ENCODE peak calls at places on chromosomes 4 and X, in four cellular contexts. N, L, O and D are unnamed samples.
A peak's percentile ranks its signal among the peaks of the same experiment; 100 is the strongest.

GRCh38 chr4:99209671-99210070 is 9.4 kb downstream of the ADH6 start:
- DNase-seq in O (no peak), L (no peak), N (no peak), D (no peak)

GRCh38 chr4:122005064-122005755 is 53.4 kb upstream of the TRPC3 start:
- DNase-seq in O (no peak), L (no peak), N (no peak), D (no peak)

GRCh38 chr4:34732170-34732569 is 1512.1 kb downstream of the ARAP2 start:
- DNase-seq in N (no peak), O (no peak), L (no peak), D (no peak)

GRCh38 chr4:41921476-41921875 is 13.8 kb upstream of the TMEM33 start:
- DNase-seq in O (no peak), L (no peak), N (no peak), D (no peak)

GRCh38 chr4:67082746-67083145 is 462.6 kb downstream of the CENPC start:
- DNase-seq in L (no peak), N (no peak), O (no peak), D (no peak)

GRCh38 chr4:61427099-61427817 is 227.1 kb downstream of the ADGRL3 start:
- DNase-seq in N (no peak), L (no peak), O (no peak), D (no peak)

GRCh38 chr4:7625073-7625472 is 190.3 kb upstream of the PSAPL1 start:
- DNase-seq in O (no peak), L (no peak), N (no peak), D (no peak)

GRCh38 chr4:79597266-79597665 is 189.2 kb upstream of the GK2 start:
- DNase-seq in L (no peak), O (no peak), N (no peak), D (no peak)

GRCh38 chrX:130606415-130606814 is 204.6 kb downstream of the RBMX2 start:
- DNase-seq in L (no peak), N (peak; percentile 4), O (no peak), D (no peak)

GRCh38 chr4:15479089-15479912 is 9.6 kb downstream of the CC2D2A start:
- DNase-seq in O (peak; percentile 59), N (peak; percentile 49), L (peak; percentile 38), D (no peak)

GRCh38 chr4:25090516-25090915 is 59.8 kb upstream of the LGI2 start:
- DNase-seq in L (no peak), N (no peak), O (no peak), D (no peak)

GRCh38 chrX:68982476-68982875 is 153.7 kb downstream of the EFNB1 start:
- DNase-seq in O (no peak), L (no peak), N (no peak), D (peak; percentile 14)

GRCh38 chrX:39204945-39205344 is 403.7 kb downstream of the MID1IP1 start:
- DNase-seq in O (no peak), L (no peak), N (no peak), D (no peak)

GRCh38 chr4:138404801-138405200 is 162.7 kb upstream of the SLC7A11 start:
- DNase-seq in O (no peak), L (no peak), N (no peak), D (no peak)

GRCh38 chr4:88623097-88623496 is 30.8 kb downstream of the HERC3 start:
- DNase-seq in N (no peak), O (no peak), L (no peak), D (no peak)

GRCh38 chrX:30513284-30513683 is 64.3 kb downstream of the TASL start:
- DNase-seq in O (no peak), N (no peak), L (no peak), D (no peak)

GRCh38 chrX:20063716-20064351 is 52.9 kb downstream of the MAP7D2 start:
- DNase-seq in N (no peak), O (no peak), L (no peak), D (no peak)

GRCh38 chrX:41903544-41903943 is 19.8 kb downstream of the CASK start:
- DNase-seq in O (no peak), L (no peak), N (no peak), D (no peak)

GRCh38 chr4:123110685-123111084 is 188.3 kb upstream of the NUDT6 start:
- DNase-seq in N (no peak), L (no peak), O (no peak), D (no peak)

GRCh38 chrX:41912922-41913321 is 10.4 kb downstream of the CASK start:
- DNase-seq in O (no peak), L (no peak), N (no peak), D (no peak)

GRCh38 chr4:110654254-110654635 is 31.4 kb upstream of the PITX2 start:
- DNase-seq in N (no peak), L (no peak), O (no peak), D (no peak)

GRCh38 chrX:139691843-139692505 is 16.0 kb downstream of the MCF2 start:
- DNase-seq in O (no peak), N (no peak), L (no peak), D (no peak)

GRCh38 chr4:132982151-132982550 is 166.9 kb upstream of the PCDH10 start:
- DNase-seq in L (no peak), N (no peak), O (no peak), D (no peak)

GRCh38 chrX:19512961-19513360 is 2.3 kb downstream of the MAP3K15 start:
- DNase-seq in L (no peak), O (no peak), N (no peak), D (no peak)

GRCh38 chr4:153934689-153935017 is 145.8 kb upstream of the SFRP2 start:
- DNase-seq in N (no peak), L (no peak), O (no peak), D (no peak)

GRCh38 chr4:83405844-83406816 is 49.5 kb downstream of the HELQ start:
- DNase-seq in L (no peak), N (no peak), O (no peak), D (no peak)

GRCh38 chr4:7226464-7226863 is 34.1 kb downstream of the SORCS2 start:
- DNase-seq in O (no peak), L (no peak), N (no peak), D (no peak)

GRCh38 chrX:81489987-81490386 is 288.1 kb downstream of the SH3BGRL start:
- DNase-seq in O (no peak), N (no peak), L (no peak), D (no peak)

GRCh38 chrX:147550217-147550616 is 361.5 kb upstream of the FMR1 start:
- DNase-seq in O (no peak), L (peak; percentile 21), N (no peak), D (no peak)

GRCh38 chr4:132001542-132001941 is 1147.6 kb upstream of the PCDH10 start:
- DNase-seq in L (no peak), N (no peak), O (no peak), D (no peak)

GRCh38 chr4:113987382-113987930 is 8.0 kb upstream of the ARSJ start:
- DNase-seq in O (no peak), N (no peak), L (no peak), D (no peak)

GRCh38 chr4:118829107-118829506 is 6.8 kb downstream of the SEC24D start:
- DNase-seq in N (no peak), O (no peak), L (no peak), D (no peak)

GRCh38 chr4:16227462-16227868 is 1.2 kb upstream of the TAPT1 start:
- DNase-seq in O (peak; percentile 69), N (peak; percentile 26), L (peak; percentile 47), D (no peak)

GRCh38 chr4:156113138-156113537 is 159.5 kb upstream of the CTSO start:
- DNase-seq in O (no peak), L (no peak), N (no peak), D (no peak)

GRCh38 chrX:110588164-110588563 is 207.5 kb downstream of the CHRDL1 start:
- DNase-seq in N (no peak), O (no peak), L (no peak), D (no peak)

GRCh38 chr4:144647095-144647959 is 1.4 kb downstream of the HHIP start:
- DNase-seq in L (no peak), N (no peak), O (no peak), D (no peak)

GRCh38 chr4:144646523-144647094 is 653 bp downstream of the HHIP start:
- DNase-seq in N (no peak), O (peak; percentile 20), L (no peak), D (no peak)

GRCh38 chr4:144645102-144645469 is 870 bp upstream of the HHIP start:
- DNase-seq in N (peak; percentile 7), O (peak; percentile 39), L (peak; percentile 26), D (no peak)

GRCh38 chr4:144645621-144646522 is at the start of gene HHIP:
- DNase-seq in L (peak; percentile 53), N (peak; percentile 48), O (peak; percentile 77), D (no peak)

GRCh38 chr4:144644368-144645101 is 1.4 kb upstream of the HHIP start:
- DNase-seq in L (no peak), N (peak; percentile 11), O (no peak), D (no peak)
- H3K4me3 ChIP-seq in L (no peak overlapping the region), N (peak overlapping the region; percentile 66), O (no peak overlapping the region), D (no peak overlapping the region)

DNA sequence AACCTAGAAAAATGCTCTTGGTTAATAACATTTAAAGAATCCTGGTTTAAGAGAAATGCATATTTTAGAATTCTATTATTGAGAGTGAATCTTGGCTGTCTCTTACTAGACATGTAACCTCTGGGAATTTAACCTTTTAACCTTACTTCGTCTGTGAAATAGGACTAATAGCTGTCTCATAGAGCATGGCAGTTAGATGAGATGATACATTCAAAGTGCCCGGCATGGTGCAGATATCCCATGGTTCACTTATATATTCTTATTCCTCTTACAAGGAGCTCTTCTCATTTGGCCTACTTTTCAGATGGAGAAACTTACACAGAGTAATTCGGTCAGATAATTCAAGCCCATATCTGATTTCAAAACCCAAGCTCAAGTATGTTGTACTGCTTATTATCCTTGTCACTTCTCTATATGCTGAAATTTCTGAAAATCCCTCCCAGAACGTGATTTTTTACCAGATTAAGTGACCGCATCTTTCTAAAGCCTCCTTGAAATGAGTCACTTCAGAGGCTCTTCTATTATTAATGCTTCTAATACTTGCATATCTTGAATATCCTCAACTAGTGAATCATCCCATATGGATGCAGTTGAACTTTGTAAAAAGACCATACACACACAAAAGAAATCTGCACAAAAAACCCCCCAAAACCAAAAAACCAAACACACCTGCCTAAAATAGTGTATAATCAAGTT is 4.9 kb downstream of the CDKN2AIP start:
- DNase-seq in L (no peak), O (no peak), N (no peak), D (no peak)
- TF ChIP-seq EP300 in L (no peak), O (no peak), N (no peak), D (no peak)

GRCh38 chr4:13527192-13527982 is 16.9 kb downstream of the NKX3-2 start:
- DNase-seq in L (no peak), N (no peak), O (no peak), D (no peak)
- H3K27me3 ChIP-seq in L (peaks cover 70% of the 10 kb centered on the region), N (peaks cover 6% of the 10 kb centered on the region), O (no peaks in the 10 kb centered on the region), D (peaks cover 100% of the 10 kb centered on the region)

DNA sequence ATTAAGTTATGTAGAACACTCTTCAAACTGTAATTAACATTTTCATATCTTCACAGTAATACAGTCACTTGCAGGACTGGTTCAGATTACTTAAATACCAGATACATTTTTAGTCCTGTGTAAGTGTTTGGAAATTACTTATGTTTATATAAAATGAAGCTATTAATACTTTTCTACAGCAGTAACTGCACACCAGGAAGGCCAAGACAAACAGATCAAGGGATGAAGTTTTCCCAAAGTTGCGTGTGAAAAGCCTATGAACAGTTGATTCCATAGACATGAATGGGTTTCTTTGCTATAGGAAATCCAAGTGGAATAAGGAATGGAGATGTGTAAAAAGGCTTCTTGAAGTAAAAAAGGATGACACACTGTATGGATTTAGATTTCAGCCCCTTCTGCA is 28.9 kb upstream of the DRP2 start:
- DNase-seq in L (no peak), O (no peak), N (no peak), D (no peak)
- H3K4me3 ChIP-seq in L (no peak overlapping the region), O (no peak overlapping the region), N (no peak overlapping the region), D (no peak overlapping the region)